ENCODE peak calls at places on chromosomes 3 and 15, in ten cellular contexts. One of them, this sample, is unnamed.

GRCh38 chr3:156356537-156357363 is 198.2 kb downstream of the SSR3 start:
- DNase-seq in stimulated activated CD8-positive, alpha-beta memory T cell treated with anti-CD3 and anti-CD28 coated beads, Interleukin-12 subunit alpha, Interleukin-12 subunit beta, amount 100 ng/mL, for 4 hours: no peak
- DNase-seq in astrocyte of the spinal cord: no peak
- DNase-seq in heart right ventricle: no peak
- DNase-seq in EL: no peak
- DNase-seq in T-cell: no peak
- DNase-seq in tibial artery: no peak
- DNase-seq in Right ventricle myocardium superior: no peak
- DNase-seq in fibroblast of the aortic adventitia: peak
- DNase-seq in MV-4-11: no peak
- DNase-seq in this sample: no peak

GRCh38 chr15:71629147-71629760 is 181.1 kb upstream of the NR2E3 start:
- DNase-seq in stimulated activated CD8-positive, alpha-beta memory T cell treated with anti-CD3 and anti-CD28 coated beads, Interleukin-12 subunit alpha, Interleukin-12 subunit beta, amount 100 ng/mL, for 4 hours: no peak
- DNase-seq in astrocyte of the spinal cord: no peak
- DNase-seq in heart right ventricle: no peak
- DNase-seq in EL: no peak
- DNase-seq in T-cell: no peak
- DNase-seq in tibial artery: no peak
- DNase-seq in Right ventricle myocardium superior: no peak
- DNase-seq in fibroblast of the aortic adventitia: no peak
- DNase-seq in MV-4-11: no peak
- DNase-seq in this sample: no peak

GRCh38 chr3:51998774-51999173 is 3.1 kb upstream of the RPL29 start:
- DNase-seq in stimulated activated CD8-positive, alpha-beta memory T cell treated with anti-CD3 and anti-CD28 coated beads, Interleukin-12 subunit alpha, Interleukin-12 subunit beta, amount 100 ng/mL, for 4 hours: no peak
- DNase-seq in astrocyte of the spinal cord: no peak
- DNase-seq in heart right ventricle: no peak
- DNase-seq in EL: no peak
- DNase-seq in T-cell: no peak
- DNase-seq in tibial artery: no peak
- DNase-seq in Right ventricle myocardium superior: no peak
- DNase-seq in fibroblast of the aortic adventitia: no peak
- DNase-seq in MV-4-11: no peak
- DNase-seq in this sample: no peak

GRCh38 chr3:111541391-111541790 is 606 bp upstream of the CD96 start:
- DNase-seq in stimulated activated CD8-positive, alpha-beta memory T cell treated with anti-CD3 and anti-CD28 coated beads, Interleukin-12 subunit alpha, Interleukin-12 subunit beta, amount 100 ng/mL, for 4 hours: no peak
- DNase-seq in astrocyte of the spinal cord: no peak
- DNase-seq in heart right ventricle: no peak
- DNase-seq in EL: no peak
- DNase-seq in T-cell: no peak
- DNase-seq in tibial artery: no peak
- DNase-seq in Right ventricle myocardium superior: no peak
- DNase-seq in fibroblast of the aortic adventitia: no peak
- DNase-seq in MV-4-11: no peak
- DNase-seq in this sample: no peak

GRCh38 chr15:81299630-81300273 is 24.2 kb downstream of the STARD5 start:
- DNase-seq in stimulated activated CD8-positive, alpha-beta memory T cell treated with anti-CD3 and anti-CD28 coated beads, Interleukin-12 subunit alpha, Interleukin-12 subunit beta, amount 100 ng/mL, for 4 hours: no peak
- DNase-seq in astrocyte of the spinal cord: no peak
- DNase-seq in heart right ventricle: no peak
- DNase-seq in EL: no peak
- DNase-seq in T-cell: no peak
- DNase-seq in tibial artery: peak
- DNase-seq in Right ventricle myocardium superior: no peak
- DNase-seq in fibroblast of the aortic adventitia: no peak
- DNase-seq in MV-4-11: no peak
- DNase-seq in this sample: no peak

GRCh38 chr3:81470416-81470978 is 290.9 kb downstream of the GBE1 start:
- DNase-seq in stimulated activated CD8-positive, alpha-beta memory T cell treated with anti-CD3 and anti-CD28 coated beads, Interleukin-12 subunit alpha, Interleukin-12 subunit beta, amount 100 ng/mL, for 4 hours: no peak
- DNase-seq in astrocyte of the spinal cord: no peak
- DNase-seq in heart right ventricle: no peak
- DNase-seq in EL: no peak
- DNase-seq in T-cell: no peak
- DNase-seq in tibial artery: no peak
- DNase-seq in Right ventricle myocardium superior: no peak
- DNase-seq in fibroblast of the aortic adventitia: no peak
- DNase-seq in MV-4-11: no peak
- DNase-seq in this sample: no peak

GRCh38 chr3:9035473-9035872 is 72.2 kb upstream of the RAD18 start:
- DNase-seq in stimulated activated CD8-positive, alpha-beta memory T cell treated with anti-CD3 and anti-CD28 coated beads, Interleukin-12 subunit alpha, Interleukin-12 subunit beta, amount 100 ng/mL, for 4 hours: no peak
- DNase-seq in astrocyte of the spinal cord: no peak
- DNase-seq in heart right ventricle: no peak
- DNase-seq in EL: no peak
- DNase-seq in T-cell: no peak
- DNase-seq in tibial artery: no peak
- DNase-seq in Right ventricle myocardium superior: no peak
- DNase-seq in fibroblast of the aortic adventitia: no peak
- DNase-seq in MV-4-11: peak
- DNase-seq in this sample: no peak

GRCh38 chr3:142844339-142844977 is 44.4 kb downstream of the PCOLCE2 start:
- DNase-seq in stimulated activated CD8-positive, alpha-beta memory T cell treated with anti-CD3 and anti-CD28 coated beads, Interleukin-12 subunit alpha, Interleukin-12 subunit beta, amount 100 ng/mL, for 4 hours: no peak
- DNase-seq in astrocyte of the spinal cord: peak
- DNase-seq in heart right ventricle: no peak
- DNase-seq in EL: peak
- DNase-seq in T-cell: no peak
- DNase-seq in tibial artery: no peak
- DNase-seq in Right ventricle myocardium superior: no peak
- DNase-seq in fibroblast of the aortic adventitia: peak
- DNase-seq in MV-4-11: peak
- DNase-seq in this sample: no peak

GRCh38 chr15:55526559-55527036 is 18.6 kb upstream of the DNAAF4 start:
- DNase-seq in stimulated activated CD8-positive, alpha-beta memory T cell treated with anti-CD3 and anti-CD28 coated beads, Interleukin-12 subunit alpha, Interleukin-12 subunit beta, amount 100 ng/mL, for 4 hours: no peak
- DNase-seq in astrocyte of the spinal cord: peak
- DNase-seq in heart right ventricle: no peak
- DNase-seq in EL: peak
- DNase-seq in T-cell: no peak
- DNase-seq in tibial artery: no peak
- DNase-seq in Right ventricle myocardium superior: no peak
- DNase-seq in fibroblast of the aortic adventitia: peak
- DNase-seq in MV-4-11: peak
- DNase-seq in this sample: no peak

GRCh38 chr3:69838217-69838616 is 99.0 kb downstream of the MITF start:
- DNase-seq in stimulated activated CD8-positive, alpha-beta memory T cell treated with anti-CD3 and anti-CD28 coated beads, Interleukin-12 subunit alpha, Interleukin-12 subunit beta, amount 100 ng/mL, for 4 hours: no peak
- DNase-seq in astrocyte of the spinal cord: peak
- DNase-seq in heart right ventricle: no peak
- DNase-seq in EL: peak
- DNase-seq in T-cell: no peak
- DNase-seq in tibial artery: no peak
- DNase-seq in Right ventricle myocardium superior: no peak
- DNase-seq in fibroblast of the aortic adventitia: peak
- DNase-seq in MV-4-11: no peak
- DNase-seq in this sample: no peak

GRCh38 chr15:52331490-52332240 is 36.1 kb upstream of the MYO5C start:
- DNase-seq in stimulated activated CD8-positive, alpha-beta memory T cell treated with anti-CD3 and anti-CD28 coated beads, Interleukin-12 subunit alpha, Interleukin-12 subunit beta, amount 100 ng/mL, for 4 hours: peak
- DNase-seq in astrocyte of the spinal cord: peak
- DNase-seq in heart right ventricle: no peak
- DNase-seq in EL: peak
- DNase-seq in T-cell: peak
- DNase-seq in tibial artery: no peak
- DNase-seq in Right ventricle myocardium superior: no peak
- DNase-seq in fibroblast of the aortic adventitia: peak
- DNase-seq in MV-4-11: peak
- DNase-seq in this sample: no peak

GRCh38 chr3:11690863-11691833 is 47.4 kb upstream of the VGLL4 start:
- DNase-seq in stimulated activated CD8-positive, alpha-beta memory T cell treated with anti-CD3 and anti-CD28 coated beads, Interleukin-12 subunit alpha, Interleukin-12 subunit beta, amount 100 ng/mL, for 4 hours: no peak
- DNase-seq in astrocyte of the spinal cord: peak
- DNase-seq in heart right ventricle: no peak
- DNase-seq in EL: peak
- DNase-seq in T-cell: no peak
- DNase-seq in tibial artery: no peak
- DNase-seq in Right ventricle myocardium superior: no peak
- DNase-seq in fibroblast of the aortic adventitia: peak
- DNase-seq in MV-4-11: no peak
- DNase-seq in this sample: no peak

GRCh38 chr3:83403927-83404326 is 1554.9 kb upstream of the CADM2 start:
- DNase-seq in stimulated activated CD8-positive, alpha-beta memory T cell treated with anti-CD3 and anti-CD28 coated beads, Interleukin-12 subunit alpha, Interleukin-12 subunit beta, amount 100 ng/mL, for 4 hours: no peak
- DNase-seq in astrocyte of the spinal cord: no peak
- DNase-seq in heart right ventricle: no peak
- DNase-seq in EL: no peak
- DNase-seq in T-cell: no peak
- DNase-seq in tibial artery: no peak
- DNase-seq in Right ventricle myocardium superior: no peak
- DNase-seq in fibroblast of the aortic adventitia: no peak
- DNase-seq in MV-4-11: no peak
- DNase-seq in this sample: no peak

GRCh38 chr3:44058022-44058867 is 183.4 kb upstream of the TOPAZ1 start:
- DNase-seq in stimulated activated CD8-positive, alpha-beta memory T cell treated with anti-CD3 and anti-CD28 coated beads, Interleukin-12 subunit alpha, Interleukin-12 subunit beta, amount 100 ng/mL, for 4 hours: peak
- DNase-seq in astrocyte of the spinal cord: peak
- DNase-seq in heart right ventricle: no peak
- DNase-seq in EL: peak
- DNase-seq in T-cell: peak
- DNase-seq in tibial artery: no peak
- DNase-seq in Right ventricle myocardium superior: no peak
- DNase-seq in fibroblast of the aortic adventitia: peak
- DNase-seq in MV-4-11: peak
- DNase-seq in this sample: no peak

GRCh38 chr3:110710605-110711004 is 361.0 kb upstream of the NECTIN3 start:
- DNase-seq in stimulated activated CD8-positive, alpha-beta memory T cell treated with anti-CD3 and anti-CD28 coated beads, Interleukin-12 subunit alpha, Interleukin-12 subunit beta, amount 100 ng/mL, for 4 hours: no peak
- DNase-seq in astrocyte of the spinal cord: no peak
- DNase-seq in heart right ventricle: no peak
- DNase-seq in EL: no peak
- DNase-seq in T-cell: no peak
- DNase-seq in tibial artery: no peak
- DNase-seq in Right ventricle myocardium superior: no peak
- DNase-seq in fibroblast of the aortic adventitia: no peak
- DNase-seq in MV-4-11: no peak
- DNase-seq in this sample: no peak

GRCh38 chr3:130760922-130761321 is 14.3 kb upstream of the PIK3R4 start:
- DNase-seq in stimulated activated CD8-positive, alpha-beta memory T cell treated with anti-CD3 and anti-CD28 coated beads, Interleukin-12 subunit alpha, Interleukin-12 subunit beta, amount 100 ng/mL, for 4 hours: no peak
- DNase-seq in astrocyte of the spinal cord: no peak
- DNase-seq in heart right ventricle: no peak
- DNase-seq in EL: peak
- DNase-seq in T-cell: no peak
- DNase-seq in tibial artery: no peak
- DNase-seq in Right ventricle myocardium superior: no peak
- DNase-seq in fibroblast of the aortic adventitia: no peak
- DNase-seq in MV-4-11: no peak
- DNase-seq in this sample: no peak

GRCh38 chr15:39302936-39303335 is 277.9 kb upstream of the THBS1 start:
- DNase-seq in stimulated activated CD8-positive, alpha-beta memory T cell treated with anti-CD3 and anti-CD28 coated beads, Interleukin-12 subunit alpha, Interleukin-12 subunit beta, amount 100 ng/mL, for 4 hours: no peak
- DNase-seq in astrocyte of the spinal cord: no peak
- DNase-seq in heart right ventricle: no peak
- DNase-seq in EL: no peak
- DNase-seq in T-cell: no peak
- DNase-seq in tibial artery: no peak
- DNase-seq in Right ventricle myocardium superior: no peak
- DNase-seq in fibroblast of the aortic adventitia: no peak
- DNase-seq in MV-4-11: no peak
- DNase-seq in this sample: no peak

GRCh38 chr3:175422744-175423143 is 563.6 kb downstream of the NAALADL2 start:
- DNase-seq in stimulated activated CD8-positive, alpha-beta memory T cell treated with anti-CD3 and anti-CD28 coated beads, Interleukin-12 subunit alpha, Interleukin-12 subunit beta, amount 100 ng/mL, for 4 hours: no peak
- DNase-seq in astrocyte of the spinal cord: no peak
- DNase-seq in heart right ventricle: no peak
- DNase-seq in EL: no peak
- DNase-seq in T-cell: no peak
- DNase-seq in tibial artery: no peak
- DNase-seq in Right ventricle myocardium superior: no peak
- DNase-seq in fibroblast of the aortic adventitia: no peak
- DNase-seq in MV-4-11: no peak
- DNase-seq in this sample: no peak

GRCh38 chr15:52652286-52652685 is 26.9 kb downstream of the ATOSA start:
- DNase-seq in stimulated activated CD8-positive, alpha-beta memory T cell treated with anti-CD3 and anti-CD28 coated beads, Interleukin-12 subunit alpha, Interleukin-12 subunit beta, amount 100 ng/mL, for 4 hours: no peak
- DNase-seq in astrocyte of the spinal cord: peak
- DNase-seq in heart right ventricle: no peak
- DNase-seq in EL: no peak
- DNase-seq in T-cell: no peak
- DNase-seq in tibial artery: no peak
- DNase-seq in Right ventricle myocardium superior: no peak
- DNase-seq in fibroblast of the aortic adventitia: no peak
- DNase-seq in MV-4-11: no peak
- DNase-seq in this sample: no peak

GRCh38 chr3:143445118-143445517 is 325.5 kb downstream of the CHST2 start:
- DNase-seq in stimulated activated CD8-positive, alpha-beta memory T cell treated with anti-CD3 and anti-CD28 coated beads, Interleukin-12 subunit alpha, Interleukin-12 subunit beta, amount 100 ng/mL, for 4 hours: no peak
- DNase-seq in astrocyte of the spinal cord: no peak
- DNase-seq in heart right ventricle: no peak
- DNase-seq in EL: peak
- DNase-seq in T-cell: no peak
- DNase-seq in tibial artery: no peak
- DNase-seq in Right ventricle myocardium superior: no peak
- DNase-seq in fibroblast of the aortic adventitia: peak
- DNase-seq in MV-4-11: no peak
- DNase-seq in this sample: no peak

GRCh38 chr3:144097144-144097543 is 125.5 kb downstream of the DIPK2A start:
- DNase-seq in stimulated activated CD8-positive, alpha-beta memory T cell treated with anti-CD3 and anti-CD28 coated beads, Interleukin-12 subunit alpha, Interleukin-12 subunit beta, amount 100 ng/mL, for 4 hours: no peak
- DNase-seq in astrocyte of the spinal cord: no peak
- DNase-seq in heart right ventricle: no peak
- DNase-seq in EL: no peak
- DNase-seq in T-cell: no peak
- DNase-seq in tibial artery: no peak
- DNase-seq in Right ventricle myocardium superior: no peak
- DNase-seq in fibroblast of the aortic adventitia: no peak
- DNase-seq in MV-4-11: no peak
- DNase-seq in this sample: no peak

GRCh38 chr3:178849220-178849910 is 222.2 kb downstream of the ZMAT3 start:
- DNase-seq in stimulated activated CD8-positive, alpha-beta memory T cell treated with anti-CD3 and anti-CD28 coated beads, Interleukin-12 subunit alpha, Interleukin-12 subunit beta, amount 100 ng/mL, for 4 hours: no peak
- DNase-seq in astrocyte of the spinal cord: no peak
- DNase-seq in heart right ventricle: no peak
- DNase-seq in EL: no peak
- DNase-seq in T-cell: no peak
- DNase-seq in tibial artery: no peak
- DNase-seq in Right ventricle myocardium superior: no peak
- DNase-seq in fibroblast of the aortic adventitia: peak
- DNase-seq in MV-4-11: no peak
- DNase-seq in this sample: no peak

GRCh38 chr3:180036092-180036677 is 552 bp downstream of the PEX5L start:
- DNase-seq in stimulated activated CD8-positive, alpha-beta memory T cell treated with anti-CD3 and anti-CD28 coated beads, Interleukin-12 subunit alpha, Interleukin-12 subunit beta, amount 100 ng/mL, for 4 hours: no peak
- DNase-seq in astrocyte of the spinal cord: no peak
- DNase-seq in heart right ventricle: no peak
- DNase-seq in EL: no peak
- DNase-seq in T-cell: no peak
- DNase-seq in tibial artery: no peak
- DNase-seq in Right ventricle myocardium superior: no peak
- DNase-seq in fibroblast of the aortic adventitia: no peak
- DNase-seq in MV-4-11: peak
- DNase-seq in this sample: no peak